ENCODE peak calls at places on chromosomes 6 and 20, in nine cellular contexts. B is pancreas, N is adrenal gland, Z is lower lobe of right lung, V is tibial nerve, T is right atrium auricular region, U is MM.1S, H is heart right ventricle, I is heart left ventricle. G is an unnamed sample. For H3K36me3, the result is how much of the 10 kb centered on the place peaks cover.

GRCh38 chr6:79057746-79058145 is 20.3 kb downstream of the PHIP start:
- DNase-seq in U (no peak), Z (no peak), V (no peak), N (no peak), T (no peak), B (no peak), I (no peak), H (no peak), G (no peak)

GRCh38 chr6:137056121-137056880 is 11.5 kb upstream of the IL20RA start:
- DNase-seq in Z (no peak), B (no peak), H (no peak), V (no peak), N (no peak), T (no peak), U (no peak), I (no peak), G (no peak)

GRCh38 chr20:32642257-32643046 is 31.3 kb downstream of the C20orf203 start:
- DNase-seq in T (no peak), V (no peak), I (no peak), U (no peak), N (peak), Z (no peak), H (no peak), B (no peak), G (no peak)

GRCh38 chr6:7148100-7148822 is 40.5 kb downstream of the RREB1 start:
- DNase-seq in T (no peak), H (no peak), I (no peak), B (no peak), U (no peak), V (no peak), Z (no peak), N (no peak), G (no peak)

GRCh38 chr6:42664718-42665117 is 57.7 kb downstream of the PRPH2 start:
- DNase-seq in V (no peak), Z (no peak), H (no peak), U (no peak), B (no peak), N (no peak), T (no peak), I (no peak), G (no peak)

GRCh38 chr20:36815454-36816091 is 42.0 kb upstream of the DSN1 start:
- DNase-seq in U (no peak), V (no peak), N (no peak), I (no peak), Z (no peak), B (no peak), T (no peak), H (no peak), G (no peak)

GRCh38 chr6:127582777-127583462 is 5.9 kb downstream of the C6orf58 start:
- DNase-seq in V (no peak), N (no peak), T (no peak), U (no peak), Z (no peak), I (no peak), B (no peak), H (no peak), G (no peak)

GRCh38 chr20:2865101-2865500 is 8.2 kb upstream of the PTPRA start:
- DNase-seq in B (no peak), T (no peak), U (no peak), Z (no peak), H (no peak), I (no peak), N (no peak), V (no peak), G (no peak)

GRCh38 chr6:167750956-167751358 is 75.8 kb upstream of the AFDN start:
- DNase-seq in I (no peak), Z (peak), N (peak), T (no peak), B (peak), U (no peak), H (peak), V (no peak), G (no peak)

GRCh38 chr6:40997256-40997957 is 41.6 kb downstream of the UNC5CL start:
- DNase-seq in I (no peak), N (peak), H (no peak), U (no peak), T (peak), B (peak), V (no peak), Z (no peak), G (no peak)

GRCh38 chr6:1670711-1671462 is 61.2 kb downstream of the FOXC1 start:
- DNase-seq in V (no peak), H (no peak), T (no peak), I (no peak), Z (no peak), U (no peak), B (no peak), N (no peak), G (no peak)

GRCh38 chr6:75402296-75402695 is 91.3 kb downstream of the FILIP1 start:
- DNase-seq in U (peak), H (peak), T (no peak), B (no peak), Z (no peak), V (no peak), I (peak), N (no peak), G (no peak)

GRCh38 chr20:59006864-59007757 is at the start of gene CTSZ:
- DNase-seq in T (no peak), U (peak), B (peak), V (no peak), N (no peak), H (peak), I (peak), Z (peak), G (peak)

GRCh38 chr20:11178946-11179654 is 505.3 kb upstream of the JAG1 start:
- DNase-seq in N (no peak), I (no peak), H (no peak), U (no peak), Z (no peak), B (no peak), T (no peak), V (no peak), G (no peak)

GRCh38 chr20:32135983-32136515 is 26.5 kb downstream of the TM9SF4 start:
- DNase-seq in N (no peak), I (no peak), U (no peak), V (no peak), T (no peak), B (no peak), Z (no peak), H (no peak), G (no peak)

GRCh38 chr20:44990425-44990824 is 24.1 kb downstream of the STK4 start:
- DNase-seq in I (no peak), Z (no peak), H (no peak), B (no peak), T (no peak), V (no peak), N (no peak), U (peak), G (peak)

GRCh38 chr20:57062696-57063270 is 203.7 kb downstream of the BMP7 start:
- DNase-seq in H (no peak), B (no peak), I (no peak), U (no peak), N (no peak), T (no peak), V (no peak), Z (no peak), G (no peak)

GRCh38 chr20:57231951-57232428 is 34.5 kb downstream of the BMP7 start:
- DNase-seq in I (no peak), N (no peak), H (no peak), Z (no peak), T (no peak), U (no peak), V (no peak), B (no peak), G (no peak)

GRCh38 chr6:10954590-10955010 is 67.7 kb downstream of the SYCP2L start:
- DNase-seq in Z (peak), T (peak), U (peak), V (peak), I (peak), N (peak), B (peak), H (peak), G (peak)

GRCh38 chr20:45044084-45044573 is 56.8 kb downstream of the KCNS1 start:
- DNase-seq in U (peak), N (peak), Z (no peak), H (peak), T (no peak), B (no peak), V (peak), I (no peak), G (no peak)

GRCh38 chr6:111985202-111985731 is 68.6 kb upstream of the CCN6 start:
- DNase-seq in T (no peak), Z (no peak), H (no peak), U (no peak), N (no peak), I (no peak), V (no peak), B (no peak), G (no peak)

GRCh38 chr20:742156-742555 is 26.1 kb downstream of the SLC52A3 start:
- DNase-seq in B (no peak), U (no peak), Z (no peak), T (no peak), N (no peak), I (no peak), V (no peak), H (no peak), G (no peak)

GRCh38 chr6:3340891-3341290 is 82.1 kb downstream of the PSMG4 start:
- DNase-seq in Z (no peak), H (no peak), T (no peak), V (no peak), I (no peak), N (no peak), B (no peak), U (no peak), G (no peak)

GRCh38 chr6:81731814-81732213 is 20.7 kb downstream of the TENT5A start:
- DNase-seq in V (no peak), U (no peak), B (no peak), H (no peak), T (no peak), Z (no peak), N (no peak), I (no peak), G (no peak)

GRCh38 chr6:3377536-3378397 is 79.1 kb downstream of the SLC22A23 start:
- DNase-seq in N (no peak), B (no peak), U (no peak), I (no peak), H (no peak), Z (peak), V (no peak), T (no peak), G (no peak)

GRCh38 chr20:25030007-25030648 is 27.8 kb downstream of the ACSS1 start:
- DNase-seq in U (no peak), V (no peak), N (no peak), H (no peak), B (peak), I (no peak), T (no peak), Z (peak), G (no peak)

GRCh38 chr6:14381225-14381887 is 263.8 kb downstream of the CD83 start:
- DNase-seq in B (no peak), I (no peak), V (no peak), Z (no peak), T (no peak), U (no peak), H (no peak), N (no peak), G (no peak)
- H3K4me3 ChIP-seq in B (no peak), I (no peak), V (no peak), Z (no peak), T (no peak), U (no peak), H (no peak), N (no peak), G (no peak)

GRCh38 chr6:20404641-20405032 is 3.0 kb downstream of the E2F3 start:
- DNase-seq in I (peak), T (peak), N (peak), U (peak), B (no peak), H (peak), Z (no peak), V (peak), G (peak)
- TF ChIP-seq CTCF in I (peak), T (peak), N (peak), U (peak), B (no peak), H (peak), Z (peak), V (peak), G (peak)

GRCh38 chr6:158764941-158765340 is 54.2 kb downstream of the EZR start:
- DNase-seq in N (no peak), Z (no peak), V (no peak), B (no peak), H (no peak), T (no peak), I (no peak), U (no peak), G (no peak)
- H3K36me3 ChIP-seq in N (under half), Z (half or more), V (under half), B (under half), H (under half), T (half or more), I (under half), U (under half), G (under half)

GRCh38 chr20:35737865-35738333 is 4.2 kb downstream of the RBM39 start:
- DNase-seq in N (no peak), I (no peak), V (no peak), H (no peak), T (no peak), B (no peak), U (no peak), Z (no peak), G (no peak)

GRCh38 chr20:35734777-35735649 is 7.0 kb downstream of the RBM39 start:
- DNase-seq in B (no peak), T (no peak), H (no peak), I (no peak), Z (no peak), U (no peak), N (no peak), V (no peak), G (no peak)

GRCh38 chr20:35734374-35734773 is 7.7 kb downstream of the RBM39 start:
- DNase-seq in U (no peak), V (no peak), N (no peak), H (no peak), B (no peak), Z (no peak), T (no peak), I (no peak), G (no peak)

GRCh38 chr20:35738410-35739179 is 3.5 kb downstream of the RBM39 start:
- DNase-seq in V (no peak), Z (no peak), I (no peak), N (no peak), H (no peak), B (no peak), T (no peak), U (no peak), G (no peak)

DNA sequence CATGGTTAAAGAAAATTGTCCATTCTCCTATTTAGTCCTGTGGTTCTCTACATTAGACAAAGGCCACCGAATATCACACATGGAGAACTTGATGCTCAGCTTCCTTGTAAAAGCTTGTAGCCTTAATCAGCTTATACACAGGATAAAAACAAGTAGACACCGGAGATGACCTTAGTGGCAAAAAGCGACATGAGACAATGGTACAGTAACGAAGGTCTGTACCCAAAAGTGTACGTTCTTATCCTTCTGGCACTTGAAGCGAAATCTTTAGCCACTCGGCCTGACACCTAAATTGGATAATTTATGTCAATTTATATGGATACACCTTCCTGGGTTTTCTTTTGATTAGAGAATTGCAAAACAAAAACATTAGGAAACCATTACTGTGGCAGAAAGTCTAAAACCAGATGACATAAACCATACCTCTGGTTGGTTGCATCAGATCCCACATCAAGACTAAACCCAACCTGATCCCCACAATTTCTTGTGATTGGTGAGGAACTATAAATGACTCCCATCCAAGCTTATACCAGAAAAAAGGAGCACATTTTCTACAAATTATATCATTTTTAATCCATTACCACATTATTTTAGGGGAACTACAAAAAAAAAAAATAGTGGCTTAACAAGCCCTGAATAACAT is 6.1 kb downstream of the RBM39 start:
- DNase-seq in B (no peak), Z (no peak), T (no peak), V (no peak), N (no peak), I (no peak), U (no peak), H (no peak), G (no peak)
- H3K4me3 ChIP-seq in B (no peak), Z (peak), T (no peak), V (no peak), N (no peak), I (peak), U (no peak), H (no peak), G (no peak)

DNA sequence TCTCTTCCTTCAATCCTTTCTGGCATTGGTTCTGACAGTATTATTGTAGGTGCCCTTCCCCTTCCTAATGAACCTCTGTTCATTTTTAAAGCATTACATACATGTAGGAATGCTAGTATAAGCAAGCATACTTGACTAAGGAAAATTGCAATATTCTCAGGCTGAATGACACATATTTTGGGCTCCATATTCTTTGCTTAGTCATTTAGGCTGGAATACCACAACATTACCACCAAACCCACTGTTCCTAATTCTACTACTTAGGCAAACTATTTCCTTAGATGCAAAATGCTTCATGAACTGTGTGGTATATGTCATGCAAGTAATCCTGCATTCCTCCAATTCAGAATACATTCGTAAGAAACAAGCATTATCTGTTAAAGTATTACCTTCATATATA is 113.9 kb downstream of the PRDM1 start:
- DNase-seq in Z (no peak), V (no peak), I (no peak), T (no peak), U (no peak), N (no peak), H (no peak), B (no peak), G (no peak)
- TF ChIP-seq CTCF in Z (no peak), V (no peak), I (no peak), T (no peak), U (no peak), N (no peak), H (no peak), B (no peak), G (no peak)

GRCh38 chr20:51510961-51511360 is 31.6 kb downstream of the NFATC2 start:
- DNase-seq in N (no peak), U (no peak), H (no peak), I (no peak), B (no peak), Z (no peak), T (no peak), V (no peak), G (no peak)
- H3K36me3 ChIP-seq in N (under half), U (under half), H (under half), I (under half), B (under half), Z (under half), T (under half), V (under half), G (under half)

DNA sequence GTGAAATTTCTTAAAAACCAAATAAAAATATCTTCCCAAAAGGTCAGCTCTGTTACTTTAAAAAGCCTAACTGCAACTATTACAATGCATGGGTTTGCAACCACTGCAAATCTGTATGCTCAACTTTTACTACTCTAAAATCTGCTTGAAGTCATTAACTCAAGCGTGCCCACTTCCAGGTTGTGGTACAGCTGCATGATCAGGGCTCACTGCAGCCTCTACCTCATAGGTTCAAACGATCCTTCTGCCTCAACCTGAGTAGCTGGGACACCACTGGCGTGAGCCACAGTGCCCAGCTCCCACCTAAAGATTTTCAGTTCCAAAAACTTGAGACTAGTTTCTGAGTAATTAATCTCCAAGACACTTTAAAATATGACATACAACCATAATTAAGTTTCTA is 8.2 kb downstream of the DIDO1 start:
- DNase-seq in Z (peak), H (no peak), N (no peak), B (no peak), V (no peak), T (no peak), I (no peak), U (no peak), G (no peak)
- H3K4me3 ChIP-seq in Z (no peak), H (no peak), N (no peak), B (no peak), V (no peak), T (no peak), I (no peak), U (no peak), G (peak)

DNA sequence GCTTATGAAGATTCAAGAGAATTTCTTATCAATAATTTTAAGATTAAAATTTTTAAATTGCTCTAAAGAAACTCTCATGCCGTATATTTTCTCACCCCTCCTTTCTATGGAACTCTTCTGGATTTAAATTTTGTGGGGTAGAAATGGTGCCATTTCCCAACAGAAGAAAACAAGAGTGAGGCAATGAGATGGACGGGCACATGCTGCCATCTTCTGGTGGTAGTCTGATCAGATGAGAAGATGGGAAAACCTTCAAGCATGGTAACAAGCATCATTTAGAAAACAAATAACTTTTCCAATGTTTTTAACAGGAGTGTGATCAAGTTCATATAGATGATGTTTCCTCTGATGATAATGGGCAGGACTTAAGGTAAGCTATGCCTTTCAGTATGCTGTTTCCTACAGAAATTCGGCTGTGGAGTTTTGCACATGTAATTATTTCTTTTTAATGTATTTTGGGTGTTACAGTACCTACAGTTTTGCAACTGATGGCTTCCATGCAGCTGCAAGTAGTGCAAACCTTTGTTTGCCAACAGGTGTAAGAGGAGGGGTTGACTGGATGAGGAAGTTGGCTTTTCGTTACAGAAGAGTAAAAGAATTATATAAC is 271.4 kb downstream of the EYA4 start:
- DNase-seq in T (no peak), I (no peak), V (peak), Z (peak), B (no peak), U (peak), H (peak), N (peak), G (peak)
- TF ChIP-seq CTCF in T (peak), I (peak), V (peak), Z (peak), B (peak), U (peak), H (peak), N (peak), G (peak)

DNA sequence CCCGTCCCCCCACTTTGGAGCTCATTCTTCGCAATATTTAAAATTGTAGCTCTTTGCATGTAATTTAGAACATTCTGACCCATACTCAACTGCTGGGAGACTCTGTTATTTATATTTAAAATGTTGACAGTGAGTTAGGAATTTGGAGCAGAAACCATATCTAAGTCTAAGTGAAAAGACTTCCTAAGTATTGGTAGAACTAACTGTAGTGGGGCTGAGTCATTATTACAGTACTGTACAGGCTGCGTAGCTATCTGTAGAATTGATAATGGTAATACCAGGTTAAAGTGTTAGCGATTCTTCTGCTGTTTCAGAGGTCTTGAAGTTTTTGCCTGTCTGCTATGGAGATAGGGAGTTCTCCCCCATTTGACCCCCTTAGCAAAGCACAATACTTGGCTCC is 3.6 kb downstream of the TOP1 start:
- DNase-seq in U (no peak), I (no peak), T (no peak), N (no peak), V (no peak), B (no peak), H (no peak), Z (no peak), G (no peak)
- H3K36me3 ChIP-seq in U (under half), I (under half), T (under half), N (under half), V (under half), B (under half), H (under half), Z (under half), G (under half)